ENCODE peak calls at places on chromosomes 1 and 21, in four cellular contexts. T is HepG2, G is K562, H is GM12878. V is an unnamed sample.

GRCh38 chr1:85320371-85321131 is 44.1 kb upstream of the BCL10 start:
- DNase-seq in G (no peak), T (no peak), H (no peak), V (peak)

GRCh38 chr1:112673589-112674439 is 645 bp upstream of the MOV10 start:
- DNase-seq in H (no peak), G (no peak), T (peak), V (peak)

GRCh38 chr1:193070942-193071341 is 11.5 kb downstream of the RO60 start:
- DNase-seq in T (no peak), H (no peak), G (peak), V (no peak)

GRCh38 chr1:37391181-37391949 is 83.0 kb upstream of the ZC3H12A start:
- DNase-seq in G (peak), H (no peak), T (no peak), V (no peak)

GRCh38 chr21:36773111-36773510 is 74.2 kb downstream of the SIM2 start:
- DNase-seq in H (no peak), G (no peak), T (peak), V (peak)

GRCh38 chr1:209741889-209742288 is 14.0 kb upstream of the TRAF3IP3 start:
- DNase-seq in H (no peak), G (no peak), T (no peak), V (no peak)

GRCh38 chr1:229319487-229319886 is 23.4 kb downstream of the CCSAP start:
- DNase-seq in G (no peak), H (no peak), T (no peak), V (no peak)

GRCh38 chr1:170073893-170074249 is 624 bp downstream of the KIFAP3 start:
- DNase-seq in T (no peak), H (no peak), G (no peak), V (no peak)

GRCh38 chr1:150221552-150221951 is 14.4 kb downstream of the ANP32E start:
- DNase-seq in T (no peak), H (no peak), G (no peak), V (no peak)

GRCh38 chr1:223479718-223480425 is 86.7 kb downstream of the CCDC185 start:
- DNase-seq in H (no peak), T (no peak), G (no peak), V (no peak)

GRCh38 chr1:19395678-19396192 is 83.6 kb downstream of the SLC66A1 start:
- DNase-seq in G (no peak), T (no peak), H (no peak), V (no peak)

GRCh38 chr1:231338270-231339128 is at the start of gene SPRTN:
- DNase-seq in G (peak), T (no peak), H (no peak), V (peak)

GRCh38 chr1:177017453-177017852 is 147.1 kb downstream of the ASTN1 start:
- DNase-seq in H (no peak), G (no peak), T (no peak), V (no peak)

GRCh38 chr1:14826172-14826636 is 227.7 kb downstream of the KAZN start:
- DNase-seq in G (no peak), H (no peak), T (no peak), V (no peak)

GRCh38 chr1:165162671-165163241 is 193.8 kb downstream of the LMX1A start:
- DNase-seq in G (no peak), H (no peak), T (peak), V (no peak)

GRCh38 chr1:64516301-64516700 is 46.4 kb downstream of the CACHD1 start:
- DNase-seq in G (no peak), T (no peak), H (no peak), V (no peak)

GRCh38 chr1:33724348-33724747 is 139.5 kb upstream of the HMGB4 start:
- DNase-seq in T (no peak), H (no peak), G (no peak), V (no peak)

GRCh38 chr1:199857103-199857502 is 170.4 kb upstream of the NR5A2 start:
- DNase-seq in G (no peak), H (no peak), T (no peak), V (no peak)

GRCh38 chr1:897176-897575 is 26.5 kb upstream of the SAMD11 start:
- DNase-seq in G (no peak), H (no peak), T (no peak), V (no peak)

GRCh38 chr1:180234369-180235076 is 4.5 kb downstream of the LHX4 start:
- DNase-seq in T (no peak), G (no peak), H (no peak), V (no peak)

DNA sequence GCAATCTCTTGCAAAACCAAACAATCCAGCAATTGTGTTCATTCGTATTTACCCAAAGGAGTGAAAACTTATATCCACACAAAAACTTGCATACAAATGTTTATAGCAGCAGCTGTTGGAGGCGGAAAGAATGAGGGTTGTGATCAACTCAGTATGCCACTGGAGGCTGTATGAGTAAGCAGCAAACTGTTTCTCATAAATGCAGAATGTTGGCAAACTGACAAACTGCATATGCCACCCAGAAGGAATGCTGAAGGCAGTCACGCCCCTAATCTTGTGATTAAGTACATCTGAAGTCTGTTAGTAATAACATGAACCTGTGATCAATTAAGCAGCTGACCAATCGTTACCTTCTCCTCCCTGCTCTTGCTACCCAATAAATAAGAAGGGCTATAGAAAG is 60.5 kb upstream of the CR2 start:
- DNase-seq in G (no peak), H (no peak), T (no peak), V (peak)
- TF ChIP-seq POLR2AphosphoS5 in G (no peak), H (no peak), T (no peak), V (peak)

DNA sequence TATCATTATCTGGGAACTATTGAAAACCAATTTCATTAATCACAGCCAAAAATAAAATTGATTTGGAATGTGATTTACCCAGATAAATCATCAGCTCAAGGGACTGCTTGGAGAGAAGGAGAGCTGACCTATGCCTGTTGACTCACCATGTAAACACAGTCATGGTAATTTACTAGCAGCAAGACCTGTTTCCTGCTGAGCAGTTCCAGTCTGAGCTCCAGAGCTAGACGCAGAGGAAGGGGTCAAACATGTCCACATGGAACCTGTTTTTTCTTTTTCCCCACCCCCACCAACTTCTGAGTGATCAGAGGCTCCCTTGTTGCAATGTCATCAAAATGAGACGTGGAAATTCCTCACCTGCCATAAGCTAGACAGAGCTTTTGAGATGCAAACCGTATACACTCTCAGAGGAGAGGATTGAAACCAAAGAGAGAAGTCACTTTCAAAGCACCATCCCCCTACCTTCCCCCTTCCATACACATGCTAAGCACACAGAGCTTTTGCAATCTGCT is 56.0 kb upstream of the PTGFRN start:
- DNase-seq in H (no peak), G (peak), T (peak), V (peak)
- TF ChIP-seq MYC in H (no peak), G (no peak), T (no peak), V (no peak)

DNA sequence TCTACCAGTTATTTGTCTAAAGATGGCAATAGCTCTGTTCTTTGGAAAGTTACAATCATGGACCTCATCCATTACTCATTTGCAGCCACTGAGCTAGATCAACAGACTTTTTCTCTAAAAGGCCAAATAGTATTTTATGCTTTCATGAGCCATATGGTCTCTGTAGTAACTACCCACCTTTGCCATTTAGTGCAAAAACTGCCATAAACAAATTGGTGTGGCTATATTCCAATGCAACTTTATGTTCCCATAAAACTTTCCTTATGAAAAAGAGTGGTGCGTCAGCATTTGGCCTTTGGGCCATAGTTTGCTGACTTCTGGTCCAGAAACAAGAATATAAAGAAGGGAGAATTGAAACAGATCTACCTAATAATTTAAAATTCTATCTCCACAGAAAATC is 20.1 kb upstream of the KCTD3 start:
- DNase-seq in T (no peak), H (no peak), G (no peak), V (no peak)
- H3K4me3 ChIP-seq in T (no peak), H (no peak), G (no peak), V (no peak)

GRCh38 chr1:10671090-10671489 is 125.4 kb downstream of the CASZ1 start:
- DNase-seq in H (no peak), T (no peak), G (no peak), V (no peak)
- TF ChIP-seq POLR2AphosphoS5 in H (no peak), T (no peak), G (no peak), V (no peak)

DNA sequence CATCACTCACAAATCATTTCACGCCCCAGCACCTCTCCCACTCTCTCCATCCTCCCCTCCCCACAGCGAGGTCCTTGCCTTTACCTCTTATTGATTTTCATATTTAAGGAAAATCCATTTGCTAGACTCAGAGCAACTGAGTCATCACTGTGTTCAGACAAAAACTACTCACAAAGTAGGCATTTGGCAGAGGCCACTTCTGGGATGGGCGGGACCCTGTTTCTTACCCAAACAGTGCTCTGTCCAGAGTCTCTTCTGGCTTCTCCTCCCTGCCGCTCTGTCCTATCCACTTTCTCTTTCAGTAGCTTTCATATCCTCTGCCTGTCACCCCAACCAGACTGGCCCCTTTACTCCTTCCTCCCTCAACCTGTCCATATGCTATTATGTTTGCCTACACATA is 2.4 kb upstream of the NAV1 start:
- DNase-seq in T (no peak), H (no peak), G (peak), V (no peak)
- TF ChIP-seq MYC in T (no peak), H (no peak), G (no peak), V (no peak)

DNA sequence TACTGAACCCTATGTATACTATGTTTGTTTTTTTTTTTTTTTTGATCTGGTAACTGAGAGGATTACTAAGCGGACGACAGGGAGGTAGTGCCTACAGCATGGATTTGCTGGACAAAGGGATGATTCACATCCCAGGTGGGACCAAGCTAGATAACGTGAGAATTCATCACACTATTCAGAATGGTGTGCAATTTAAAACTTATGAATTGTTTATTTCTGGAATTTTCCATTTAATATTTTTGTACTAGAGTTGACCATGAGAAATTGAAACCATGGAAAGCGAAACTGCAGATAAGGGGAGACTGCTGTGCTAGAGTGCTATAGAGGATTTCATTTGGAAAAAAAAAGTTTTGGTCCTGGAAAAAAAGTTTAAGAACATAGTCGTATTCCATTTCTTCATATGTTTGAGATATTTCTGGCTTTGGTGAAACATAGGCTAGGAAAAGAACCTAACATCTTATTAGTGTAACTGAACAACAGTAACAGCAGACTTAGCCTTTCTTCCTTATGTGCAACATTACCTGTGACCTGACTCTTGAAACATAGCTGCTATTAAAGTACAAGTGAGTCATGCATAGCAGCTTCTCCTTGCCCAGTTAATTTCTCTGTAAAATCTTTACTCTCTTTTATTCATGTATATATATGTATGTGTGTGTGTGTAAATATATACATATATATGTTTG is 202.5 kb downstream of the FGGY start:
- DNase-seq in H (no peak), T (no peak), G (no peak), V (no peak)
- H3K4me3 ChIP-seq in H (no peak), T (no peak), G (no peak), V (no peak)

V was measured in endothelial cell of umbilical vein.